ENCODE peak calls at places on chromosomes 6 and 20, in five cellular contexts. One of them, this sample, is unnamed.

GRCh38 chr6:121485359-121485809 is 49.9 kb downstream of the GJA1 start:
- DNase-seq in psoas muscle: no peak
- DNase-seq in SK-N-SH: no peak
- DNase-seq in kidney epithelial cell: no peak
- DNase-seq in trophoblast cell: no peak
- DNase-seq in this sample: peak

GRCh38 chr6:156634048-156634447 is 143.1 kb upstream of the ARID1B start:
- DNase-seq in psoas muscle: no peak
- DNase-seq in SK-N-SH: no peak
- DNase-seq in kidney epithelial cell: no peak
- DNase-seq in trophoblast cell: no peak
- DNase-seq in this sample: no peak

GRCh38 chr6:117840541-117840983 is 66.5 kb upstream of the SLC35F1 start:
- DNase-seq in psoas muscle: no peak
- DNase-seq in SK-N-SH: peak
- DNase-seq in kidney epithelial cell: no peak
- DNase-seq in trophoblast cell: peak
- DNase-seq in this sample: peak

GRCh38 chr6:49668083-49668511 is 31.5 kb upstream of the RHAG start:
- DNase-seq in psoas muscle: no peak
- DNase-seq in SK-N-SH: no peak
- DNase-seq in kidney epithelial cell: peak
- DNase-seq in trophoblast cell: no peak
- DNase-seq in this sample: no peak

GRCh38 chr20:298755-299391 is 1.5 kb downstream of the ZCCHC3 start:
- DNase-seq in psoas muscle: no peak
- DNase-seq in SK-N-SH: no peak
- DNase-seq in kidney epithelial cell: no peak
- DNase-seq in trophoblast cell: no peak
- DNase-seq in this sample: no peak

GRCh38 chr20:4375881-4376280 is 345.8 kb upstream of the PRND start:
- DNase-seq in psoas muscle: no peak
- DNase-seq in SK-N-SH: no peak
- DNase-seq in kidney epithelial cell: no peak
- DNase-seq in trophoblast cell: no peak
- DNase-seq in this sample: peak

GRCh38 chr6:35731736-35732532 is 4.9 kb upstream of the ARMC12 start:
- DNase-seq in psoas muscle: peak
- DNase-seq in SK-N-SH: peak
- DNase-seq in kidney epithelial cell: no peak
- DNase-seq in trophoblast cell: peak
- DNase-seq in this sample: peak

GRCh38 chr6:3749390-3749978 is 2.0 kb downstream of the PXDC1 start:
- DNase-seq in psoas muscle: no peak
- DNase-seq in SK-N-SH: no peak
- DNase-seq in kidney epithelial cell: no peak
- DNase-seq in trophoblast cell: peak
- DNase-seq in this sample: no peak

GRCh38 chr20:13060327-13060726 is 51.6 kb downstream of the SPTLC3 start:
- DNase-seq in psoas muscle: no peak
- DNase-seq in SK-N-SH: no peak
- DNase-seq in kidney epithelial cell: no peak
- DNase-seq in trophoblast cell: no peak
- DNase-seq in this sample: no peak

GRCh38 chr6:169930799-169931198 is 179.4 kb downstream of the ERMARD start:
- DNase-seq in psoas muscle: no peak
- DNase-seq in SK-N-SH: no peak
- DNase-seq in kidney epithelial cell: no peak
- DNase-seq in trophoblast cell: no peak
- DNase-seq in this sample: no peak

GRCh38 chr6:79984261-79984660 is 20.2 kb upstream of the TTK start:
- DNase-seq in psoas muscle: no peak
- DNase-seq in SK-N-SH: no peak
- DNase-seq in kidney epithelial cell: peak
- DNase-seq in trophoblast cell: no peak
- DNase-seq in this sample: peak

GRCh38 chr20:35539756-35540212 is 2.1 kb upstream of the ERGIC3 start:
- DNase-seq in psoas muscle: no peak
- DNase-seq in SK-N-SH: no peak
- DNase-seq in kidney epithelial cell: no peak
- DNase-seq in trophoblast cell: peak
- DNase-seq in this sample: no peak

GRCh38 chr6:130296854-130297253 is 69.0 kb upstream of the TMEM200A start:
- DNase-seq in psoas muscle: no peak
- DNase-seq in SK-N-SH: no peak
- DNase-seq in kidney epithelial cell: no peak
- DNase-seq in trophoblast cell: no peak
- DNase-seq in this sample: no peak

GRCh38 chr6:26327450-26328264 is 37.3 kb upstream of the BTN3A2 start:
- DNase-seq in psoas muscle: no peak
- DNase-seq in SK-N-SH: peak
- DNase-seq in kidney epithelial cell: no peak
- DNase-seq in trophoblast cell: peak
- DNase-seq in this sample: peak

GRCh38 chr6:121694389-121695185 is 259.1 kb downstream of the GJA1 start:
- DNase-seq in psoas muscle: no peak
- DNase-seq in SK-N-SH: no peak
- DNase-seq in kidney epithelial cell: no peak
- DNase-seq in trophoblast cell: no peak
- DNase-seq in this sample: peak

GRCh38 chr6:160238786-160239751 is 19.6 kb downstream of the SLC22A2 start:
- DNase-seq in psoas muscle: no peak
- DNase-seq in SK-N-SH: no peak
- DNase-seq in kidney epithelial cell: no peak
- DNase-seq in trophoblast cell: peak
- DNase-seq in this sample: peak

GRCh38 chr20:46333136-46333991 is 25.1 kb upstream of the CDH22 start:
- DNase-seq in psoas muscle: peak
- DNase-seq in SK-N-SH: peak
- DNase-seq in kidney epithelial cell: no peak
- DNase-seq in trophoblast cell: no peak
- DNase-seq in this sample: no peak

GRCh38 chr6:5637714-5638113 is 369.0 kb downstream of the NRN1 start:
- DNase-seq in psoas muscle: no peak
- DNase-seq in SK-N-SH: peak
- DNase-seq in kidney epithelial cell: no peak
- DNase-seq in trophoblast cell: no peak
- DNase-seq in this sample: no peak

GRCh38 chr6:1812487-1812886 is 202.8 kb downstream of the FOXC1 start:
- DNase-seq in psoas muscle: no peak
- DNase-seq in SK-N-SH: no peak
- DNase-seq in kidney epithelial cell: no peak
- DNase-seq in trophoblast cell: no peak
- DNase-seq in this sample: no peak

GRCh38 chr20:9075264-9076095 is 6.6 kb downstream of the PLCB4 start:
- DNase-seq in psoas muscle: no peak
- DNase-seq in SK-N-SH: no peak
- DNase-seq in kidney epithelial cell: no peak
- DNase-seq in trophoblast cell: no peak
- DNase-seq in this sample: peak

GRCh38 chr20:62792182-62792939 is 3.9 kb upstream of the MRGBP start:
- DNase-seq in psoas muscle: no peak
- DNase-seq in SK-N-SH: no peak
- DNase-seq in kidney epithelial cell: no peak
- DNase-seq in trophoblast cell: peak
- DNase-seq in this sample: peak

GRCh38 chr20:50562262-50562701 is 52.1 kb downstream of the PTPN1 start:
- DNase-seq in psoas muscle: peak
- DNase-seq in SK-N-SH: no peak
- DNase-seq in kidney epithelial cell: no peak
- DNase-seq in trophoblast cell: no peak
- DNase-seq in this sample: no peak

GRCh38 chr20:53291548-53291947 is 302.1 kb downstream of the ZNF217 start:
- DNase-seq in psoas muscle: no peak
- DNase-seq in SK-N-SH: no peak
- DNase-seq in kidney epithelial cell: no peak
- DNase-seq in trophoblast cell: peak
- DNase-seq in this sample: no peak

GRCh38 chr6:80088637-80089036 is 17.8 kb upstream of the BCKDHB start:
- DNase-seq in psoas muscle: no peak
- DNase-seq in SK-N-SH: no peak
- DNase-seq in kidney epithelial cell: no peak
- DNase-seq in trophoblast cell: no peak
- DNase-seq in this sample: no peak

GRCh38 chr6:35370124-35370741 is 27.9 kb downstream of the PPARD start:
- DNase-seq in psoas muscle: peak
- DNase-seq in SK-N-SH: no peak
- DNase-seq in kidney epithelial cell: peak
- DNase-seq in trophoblast cell: peak
- DNase-seq in this sample: peak

GRCh38 chr6:16684896-16685554 is 76.2 kb downstream of the ATXN1 start:
- DNase-seq in psoas muscle: no peak
- DNase-seq in SK-N-SH: no peak
- DNase-seq in kidney epithelial cell: peak
- DNase-seq in trophoblast cell: peak
- DNase-seq in this sample: peak

GRCh38 chr20:17621229-17621968 is 51.5 kb downstream of the DSTN start:
- DNase-seq in psoas muscle: no peak
- DNase-seq in SK-N-SH: peak
- DNase-seq in kidney epithelial cell: no peak
- DNase-seq in trophoblast cell: no peak
- DNase-seq in this sample: no peak

GRCh38 chr20:19688031-19688806 is 69.8 kb upstream of the RIN2 start:
- DNase-seq in psoas muscle: peak
- DNase-seq in SK-N-SH: peak
- DNase-seq in kidney epithelial cell: peak
- DNase-seq in trophoblast cell: peak
- DNase-seq in this sample: peak

GRCh38 chr6:3442444-3443220 is 14.2 kb downstream of the SLC22A23 start:
- DNase-seq in psoas muscle: no peak
- DNase-seq in SK-N-SH: no peak
- DNase-seq in kidney epithelial cell: peak
- DNase-seq in trophoblast cell: no peak
- DNase-seq in this sample: peak

GRCh38 chr20:9300534-9300933 is 213.9 kb upstream of the LAMP5 start:
- DNase-seq in psoas muscle: no peak
- DNase-seq in SK-N-SH: no peak
- DNase-seq in kidney epithelial cell: no peak
- DNase-seq in trophoblast cell: no peak
- DNase-seq in this sample: peak

GRCh38 chr6:37321516-37321915 is 32.3 kb upstream of the RNF8 start:
- DNase-seq in psoas muscle: no peak
- DNase-seq in SK-N-SH: no peak
- DNase-seq in kidney epithelial cell: no peak
- DNase-seq in trophoblast cell: no peak
- DNase-seq in this sample: no peak

GRCh38 chr6:157841211-157841840 is 18.3 kb downstream of the SNX9 start:
- DNase-seq in psoas muscle: no peak
- DNase-seq in SK-N-SH: no peak
- DNase-seq in kidney epithelial cell: no peak
- DNase-seq in trophoblast cell: no peak
- DNase-seq in this sample: no peak

GRCh38 chr6:166627875-166628849 is 1.1 kb upstream of the RPS6KA2 start:
- DNase-seq in psoas muscle: peak
- DNase-seq in SK-N-SH: peak
- DNase-seq in kidney epithelial cell: no peak
- DNase-seq in trophoblast cell: peak
- DNase-seq in this sample: peak

GRCh38 chr6:89393659-89394058 is 18.4 kb downstream of the RRAGD start:
- DNase-seq in psoas muscle: no peak
- DNase-seq in SK-N-SH: no peak
- DNase-seq in kidney epithelial cell: no peak
- DNase-seq in trophoblast cell: no peak
- DNase-seq in this sample: no peak
- H3K4me3 ChIP-seq in psoas muscle: no peak
- H3K4me3 ChIP-seq in SK-N-SH: no peak
- H3K4me3 ChIP-seq in kidney epithelial cell: no peak
- H3K4me3 ChIP-seq in trophoblast cell: no peak
- H3K4me3 ChIP-seq in this sample: no peak

DNA sequence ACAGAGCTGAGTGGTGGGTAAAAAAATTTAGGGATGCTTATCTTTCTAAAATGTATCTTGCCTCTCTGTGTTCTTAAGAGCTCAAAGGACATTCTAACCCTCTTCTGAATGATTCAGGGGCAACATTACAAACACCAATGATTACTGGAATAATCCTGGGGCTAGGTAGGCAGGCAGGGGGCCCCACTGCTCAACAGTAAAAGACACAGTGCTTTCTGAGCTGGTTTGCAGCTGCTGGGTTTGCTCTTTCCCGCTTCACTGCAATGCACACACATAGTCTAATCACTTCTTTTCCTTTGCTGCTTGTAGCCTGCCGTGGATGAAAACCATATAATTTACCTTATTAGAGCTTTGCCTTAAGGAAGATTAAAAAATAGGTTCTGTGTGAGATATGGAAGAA is 23.9 kb downstream of the CLDN20 start:
- DNase-seq in psoas muscle: no peak
- DNase-seq in SK-N-SH: peak
- DNase-seq in kidney epithelial cell: no peak
- DNase-seq in trophoblast cell: no peak
- DNase-seq in this sample: no peak
- H3K4me3 ChIP-seq in psoas muscle: no peak
- H3K4me3 ChIP-seq in SK-N-SH: no peak
- H3K4me3 ChIP-seq in kidney epithelial cell: no peak
- H3K4me3 ChIP-seq in trophoblast cell: no peak
- H3K4me3 ChIP-seq in this sample: no peak

DNA sequence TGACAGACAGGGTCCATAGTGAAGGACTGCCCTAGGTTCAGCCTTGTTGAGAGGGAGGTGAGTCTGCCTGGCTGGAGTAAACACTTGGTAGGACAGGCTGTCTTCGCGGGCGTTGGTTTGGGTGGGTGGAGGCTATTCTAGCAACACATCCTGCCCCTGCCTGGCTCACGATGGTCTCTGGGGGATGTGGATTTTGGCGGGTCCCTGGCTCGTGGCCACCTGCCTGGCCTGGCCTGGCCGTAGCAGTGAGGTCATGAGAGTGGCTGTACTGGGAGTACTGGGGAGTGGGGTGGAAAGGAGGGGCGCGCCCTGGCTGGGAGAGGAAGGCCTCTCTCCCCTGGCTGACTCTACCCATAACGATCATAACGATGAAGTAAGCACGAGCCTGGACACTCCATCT is 30.2 kb upstream of the MRPS18A start:
- DNase-seq in psoas muscle: peak
- DNase-seq in SK-N-SH: no peak
- DNase-seq in kidney epithelial cell: no peak
- DNase-seq in trophoblast cell: no peak
- DNase-seq in this sample: no peak
- H3K4me3 ChIP-seq in psoas muscle: no peak
- H3K4me3 ChIP-seq in SK-N-SH: no peak
- H3K4me3 ChIP-seq in kidney epithelial cell: no peak
- H3K4me3 ChIP-seq in trophoblast cell: no peak
- H3K4me3 ChIP-seq in this sample: no peak

GRCh38 chr6:7110092-7110792 is 2.5 kb downstream of the RREB1 start:
- DNase-seq in psoas muscle: no peak
- DNase-seq in SK-N-SH: no peak
- DNase-seq in kidney epithelial cell: no peak
- DNase-seq in trophoblast cell: no peak
- DNase-seq in this sample: no peak

GRCh38 chr6:7114744-7115451 is 7.1 kb downstream of the RREB1 start:
- DNase-seq in psoas muscle: no peak
- DNase-seq in SK-N-SH: no peak
- DNase-seq in kidney epithelial cell: no peak
- DNase-seq in trophoblast cell: no peak
- DNase-seq in this sample: no peak

GRCh38 chr6:7115452-7116223 is 7.9 kb downstream of the RREB1 start:
- DNase-seq in psoas muscle: no peak
- DNase-seq in SK-N-SH: no peak
- DNase-seq in kidney epithelial cell: no peak
- DNase-seq in trophoblast cell: no peak
- DNase-seq in this sample: peak

GRCh38 chr6:7111095-7111690 is 3.4 kb downstream of the RREB1 start:
- DNase-seq in psoas muscle: no peak
- DNase-seq in SK-N-SH: no peak
- DNase-seq in kidney epithelial cell: no peak
- DNase-seq in trophoblast cell: no peak
- DNase-seq in this sample: no peak

GRCh38 chr6:7112741-7113313 is 5.1 kb downstream of the RREB1 start:
- DNase-seq in psoas muscle: no peak
- DNase-seq in SK-N-SH: peak
- DNase-seq in kidney epithelial cell: no peak
- DNase-seq in trophoblast cell: peak
- DNase-seq in this sample: no peak
- H3K4me3 ChIP-seq in psoas muscle: peak
- H3K4me3 ChIP-seq in SK-N-SH: peak
- H3K4me3 ChIP-seq in kidney epithelial cell: no peak
- H3K4me3 ChIP-seq in trophoblast cell: peak
- H3K4me3 ChIP-seq in this sample: peak

This sample was measured in AG10803.